ENCODE peak calls at places on chromosome 22, in four cellular contexts. R, M, S and Q are unnamed samples.

GRCh38 chr22:19743081-19743480 is 17.5 kb upstream of the TBX1 start:
- DNase-seq in M (no peak), R (no peak), S (no peak), Q (no peak)

GRCh38 chr22:24284747-24285203 is 14.1 kb downstream of the SPECC1L start:
- DNase-seq in M (no peak), R (peak), S (no peak), Q (no peak)

GRCh38 chr22:35375031-35375430 is 5.9 kb upstream of the HMOX1 start:
- DNase-seq in M (no peak), S (no peak), R (no peak), Q (no peak)

GRCh38 chr22:40487663-40488249 is 117.4 kb downstream of the SGSM3 start:
- DNase-seq in M (no peak), R (peak), S (peak), Q (peak)

GRCh38 chr22:25402501-25403283 is 161.8 kb upstream of the GRK3 start:
- DNase-seq in M (no peak), R (no peak), S (peak), Q (no peak)

GRCh38 chr22:43901976-43902643 is 10.3 kb upstream of the PNPLA5 start:
- DNase-seq in S (no peak), R (no peak), M (no peak), Q (no peak)

GRCh38 chr22:24695958-24696511 is 78.5 kb downstream of the PIWIL3 start:
- DNase-seq in R (peak), S (no peak), M (peak), Q (no peak)

GRCh38 chr22:44532466-44533025 is 34.5 kb upstream of the RTL6 start:
- DNase-seq in R (no peak), S (no peak), M (no peak), Q (no peak)

GRCh38 chr22:33271390-33272161 is 213.4 kb upstream of the SYN3 start:
- DNase-seq in R (no peak), M (no peak), S (no peak), Q (no peak)

GRCh38 chr22:31653944-31654343 is 8.1 kb downstream of the PISD start:
- DNase-seq in S (no peak), R (no peak), M (no peak), Q (no peak)

GRCh38 chr22:19806213-19807160 is 45.9 kb downstream of the TBX1 start:
- DNase-seq in R (peak), M (peak), S (no peak), Q (peak)

GRCh38 chr22:28424427-28425080 is 255.1 kb downstream of the TTC28 start:
- DNase-seq in R (no peak), S (peak), M (no peak), Q (peak)

GRCh38 chr22:27905638-27906037 is 13.4 kb downstream of the PITPNB start:
- DNase-seq in M (no peak), S (no peak), R (no peak), Q (no peak)

GRCh38 chr22:29782061-29782845 is 15.1 kb downstream of the UQCR10 start:
- DNase-seq in M (no peak), R (no peak), S (peak), Q (no peak)

GRCh38 chr22:27879923-27880322 is 39.1 kb downstream of the PITPNB start:
- DNase-seq in S (peak), R (peak), M (no peak), Q (peak)

GRCh38 chr22:40666151-40666848 is 13.0 kb upstream of the MCHR1 start:
- DNase-seq in S (no peak), R (peak), M (no peak), Q (no peak)

GRCh38 chr22:18966748-18967147 is 30.7 kb upstream of the PRODH start:
- DNase-seq in S (no peak), R (no peak), M (no peak), Q (no peak)

GRCh38 chr22:40995821-40996220 is 44.6 kb downstream of the RBX1 start:
- DNase-seq in R (no peak), S (no peak), M (no peak), Q (no peak)

GRCh38 chr22:17086301-17086700 is 1.5 kb downstream of the IL17RA start:
- DNase-seq in S (no peak), M (no peak), R (no peak), Q (no peak)

GRCh38 chr22:43829448-43829821 is 17.3 kb upstream of the EFCAB6 start:
- DNase-seq in R (no peak), M (no peak), S (no peak), Q (peak)

GRCh38 chr22:29997516-29997915 is 82.7 kb upstream of the HORMAD2 start:
- DNase-seq in R (no peak), M (no peak), S (no peak), Q (no peak)

GRCh38 chr22:35489225-35489624 is 51.4 kb upstream of the RASD2 start:
- DNase-seq in M (no peak), R (no peak), S (no peak), Q (peak)

GRCh38 chr22:20429254-20430100 is 8.1 kb downstream of the SCARF2 start:
- DNase-seq in R (peak), M (peak), S (no peak), Q (peak)

GRCh38 chr22:24772493-24773220 is 1.9 kb downstream of the PIWIL3 start:
- DNase-seq in S (peak), R (peak), M (peak), Q (peak)

GRCh38 chr22:31177420-31178162 is 17.6 kb downstream of the RNF185 start:
- DNase-seq in R (no peak), M (no peak), S (no peak), Q (no peak)

GRCh38 chr22:22761963-22762772 is 117.8 kb downstream of the GGTLC2 start:
- DNase-seq in S (no peak), R (no peak), M (no peak), Q (peak)
- TF ChIP-seq FOXJ3 in S (no peak), R (peak), M (no peak), Q (no peak)

DNA sequence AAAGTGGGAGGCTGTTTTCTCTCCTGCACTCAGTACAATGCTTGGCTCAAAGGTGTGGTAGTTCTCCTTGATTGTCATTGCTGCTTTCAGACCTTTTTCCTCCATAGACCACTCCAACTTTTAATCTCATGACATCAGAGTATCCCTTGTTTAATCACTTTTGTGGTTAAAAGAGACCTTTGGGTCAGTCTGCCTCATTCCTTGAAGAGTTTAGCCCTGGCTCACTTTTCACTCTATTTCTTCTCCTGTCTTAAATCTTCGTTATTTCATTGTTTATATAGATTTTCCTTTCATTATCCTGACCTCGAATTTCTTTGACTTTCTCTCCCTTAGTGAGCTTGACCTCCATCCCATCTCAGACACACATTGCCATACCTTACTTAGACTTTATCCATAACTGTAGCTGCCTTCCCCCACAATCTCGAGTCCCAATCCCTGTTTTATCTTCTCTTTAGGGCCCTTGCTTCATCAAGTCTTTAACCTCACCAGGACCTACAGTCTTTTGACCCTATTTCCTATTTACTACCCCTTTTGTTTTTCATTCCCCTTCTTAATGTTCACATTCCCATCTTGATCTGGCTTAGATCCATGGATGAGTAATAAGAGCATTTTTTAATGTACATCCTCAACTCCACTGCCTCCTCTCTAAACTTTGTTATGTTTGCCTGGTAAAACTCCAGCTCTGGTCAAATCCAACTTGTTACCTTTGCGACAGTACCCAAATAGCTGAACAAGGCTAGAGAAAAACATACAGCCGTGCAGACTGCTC is 9.5 kb downstream of the ATXN10 start:
- DNase-seq in S (no peak), M (no peak), R (no peak), Q (no peak)
- TF ChIP-seq FOXJ3 in S (no peak), M (no peak), R (no peak), Q (no peak)

DNA sequence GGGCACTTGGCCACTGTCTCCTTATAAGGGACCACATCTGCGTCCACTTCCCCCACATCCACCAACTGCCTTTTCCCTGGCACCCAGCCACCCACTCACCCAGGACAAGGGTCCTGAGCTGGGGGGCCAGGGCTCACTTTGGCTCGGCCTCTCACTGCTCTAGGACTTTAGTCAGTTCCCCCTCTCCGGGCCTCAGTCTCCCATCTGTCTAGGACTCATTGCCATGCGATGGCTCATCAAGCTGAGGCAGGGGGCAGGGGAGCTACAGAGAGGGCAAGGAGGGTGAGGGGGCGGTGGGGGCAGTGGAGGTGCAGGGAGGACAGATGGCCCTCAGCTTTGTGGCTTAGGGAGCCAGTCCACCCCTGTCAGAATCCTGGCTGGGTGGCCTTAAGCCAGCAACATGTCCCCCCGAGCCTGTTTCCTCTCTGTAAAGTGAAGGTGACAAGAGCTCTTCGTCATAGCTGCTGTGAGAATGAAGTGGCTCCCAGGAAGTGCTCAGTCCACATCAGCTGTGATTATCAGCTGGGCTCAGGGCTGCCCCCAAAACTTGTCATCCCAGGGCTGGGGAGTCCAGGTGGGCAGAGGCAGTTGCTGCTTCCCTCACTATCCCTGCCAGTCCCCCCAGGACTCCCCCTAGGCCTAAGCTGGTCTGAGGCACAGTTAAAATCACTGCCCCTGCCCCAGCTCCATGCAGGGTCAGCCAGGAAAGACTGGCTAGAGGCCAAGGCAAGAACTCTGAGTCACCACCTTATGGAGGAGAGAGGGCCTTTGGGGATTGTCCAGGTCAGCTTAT is 14.9 kb downstream of the RAC2 start:
- DNase-seq in M (no peak), S (no peak), R (no peak), Q (peak)
- TF ChIP-seq FOXJ3 in M (no peak), S (no peak), R (no peak), Q (no peak)

DNA sequence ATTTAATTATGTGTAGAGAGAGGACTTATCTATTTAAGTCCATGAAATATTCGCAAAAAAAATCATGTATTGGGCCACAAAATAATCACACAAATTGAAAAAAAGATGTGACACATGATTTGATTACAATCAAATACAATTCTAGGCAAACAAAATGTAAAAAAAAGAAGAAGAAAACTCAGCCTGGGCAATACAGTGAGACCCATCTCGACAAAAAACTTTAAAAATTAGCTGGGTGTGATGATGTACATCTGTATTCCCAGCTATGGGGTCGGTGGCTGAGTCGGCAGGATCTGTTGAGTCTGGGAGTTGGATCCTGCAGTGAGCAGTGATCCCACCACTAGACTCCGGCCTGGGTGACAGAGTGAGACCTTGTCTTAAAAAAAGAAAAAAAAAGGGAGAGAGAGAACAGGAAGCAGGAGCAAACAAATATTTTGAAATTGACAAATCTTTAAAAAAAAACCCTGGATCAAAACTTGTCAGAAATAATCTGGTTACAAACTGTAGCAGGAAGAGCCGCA is 3.1 kb upstream of the TYMP start:
- DNase-seq in M (no peak), S (no peak), R (no peak), Q (no peak)
- TF ChIP-seq FOXJ3 in M (no peak), S (no peak), R (no peak), Q (no peak)

GRCh38 chr22:38239101-38239761 is 33.6 kb downstream of the TMEM184B start:
- DNase-seq in S (no peak), M (no peak), R (no peak), Q (no peak)
- TF ChIP-seq FOXJ3 in S (no peak), M (no peak), R (no peak), Q (no peak)

DNA sequence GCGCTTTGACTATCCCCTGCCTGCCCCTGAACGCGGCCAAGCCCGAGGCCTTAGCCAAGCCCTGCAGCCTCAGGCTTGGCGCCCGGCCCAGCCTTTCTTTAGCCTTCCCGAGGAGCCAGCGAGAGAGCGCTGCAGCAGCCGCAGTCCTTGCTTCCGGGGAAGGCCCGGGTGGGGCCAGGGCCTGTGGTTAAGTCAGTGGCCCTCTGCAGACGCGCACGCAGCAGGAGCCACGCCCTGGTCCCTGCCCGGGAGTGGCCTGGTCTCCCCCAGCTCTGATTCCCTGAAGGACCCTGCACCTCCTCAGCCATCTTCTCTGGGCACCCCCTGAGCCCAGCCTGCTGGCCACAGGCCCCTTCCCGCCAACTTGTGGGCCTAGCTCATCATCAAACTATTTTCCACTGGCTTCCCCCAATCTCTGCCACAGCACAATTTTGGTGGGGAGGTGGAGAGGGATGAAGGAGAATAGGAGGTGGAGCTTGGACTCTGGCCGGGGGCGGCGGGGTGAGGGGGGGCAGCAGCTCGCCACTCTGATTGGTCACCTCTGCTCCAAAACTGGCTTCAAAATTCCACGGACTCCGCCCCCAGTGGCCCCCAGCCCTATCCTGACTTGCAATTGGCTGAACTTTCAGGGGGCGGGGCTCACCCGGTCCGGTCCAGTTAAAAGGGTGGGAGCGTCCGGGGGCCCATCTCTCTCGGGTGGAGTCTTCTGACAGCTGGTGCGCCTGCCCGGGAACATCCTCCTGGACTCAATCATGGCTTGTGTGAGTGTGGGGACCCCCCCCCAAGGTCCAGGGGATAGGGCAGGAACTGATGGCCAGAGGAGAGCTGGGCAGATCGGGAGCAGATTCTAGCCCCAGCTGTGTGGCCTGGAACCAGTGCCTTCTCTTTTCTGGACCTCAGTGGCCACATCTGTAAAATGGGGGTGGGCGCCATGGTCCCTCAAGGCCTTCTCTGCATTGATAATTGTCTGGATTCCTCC is at the start of gene LGALS1:
- DNase-seq in S (peak), R (peak), M (peak), Q (peak)
- TF ChIP-seq FOXJ3 in S (no peak), R (no peak), M (no peak), Q (no peak)

GRCh38 chr22:49209452-49210195 is 618.0 kb downstream of the BRD1 start:
- DNase-seq in M (peak), S (peak), R (no peak), Q (peak)
- TF ChIP-seq FOXJ3 in M (no peak), S (no peak), R (no peak), Q (no peak)

GRCh38 chr22:46674367-46674781 is 54.2 kb downstream of the GRAMD4 start:
- DNase-seq in R (no peak), S (no peak), M (no peak), Q (no peak)
- TF ChIP-seq FOXJ3 in R (no peak), S (no peak), M (no peak), Q (no peak)

GRCh38 chr22:37012262-37012904 is 6.9 kb downstream of the TST start:
- DNase-seq in M (no peak), S (no peak), R (no peak), Q (no peak)
- TF ChIP-seq FOXJ3 in M (no peak), S (no peak), R (no peak), Q (no peak)